ENCODE peak calls at places on chromosomes 5 and 9, in four cellular contexts. Y, N, K and R are unnamed samples.

GRCh38 chr5:8756498-8757084 is 789.3 kb downstream of the SEMA5A start:
- DNase-seq in Y (no peak), N (peak), K (peak), R (no peak)

GRCh38 chr5:148915224-148915803 is 88.9 kb downstream of the ADRB2 start:
- DNase-seq in K (no peak), Y (no peak), N (peak), R (no peak)

GRCh38 chr5:56443826-56444225 is 210.7 kb upstream of the ANKRD55 start:
- DNase-seq in N (no peak), K (no peak), Y (no peak), R (no peak)

GRCh38 chr5:130992095-130992494 is 173.0 kb downstream of the HINT1 start:
- DNase-seq in N (peak), Y (no peak), K (peak), R (peak)

GRCh38 chr5:76608833-76609232 is 14.4 kb downstream of the F2RL2 start:
- DNase-seq in N (peak), K (no peak), Y (no peak), R (no peak)

GRCh38 chr9:71768388-71769174 is at the start of gene CEMIP2:
- DNase-seq in Y (peak), K (peak), N (peak), R (peak)

GRCh38 chr5:166957763-166958162 is 1333.7 kb upstream of the WWC1 start:
- DNase-seq in N (no peak), K (no peak), Y (no peak), R (no peak)

GRCh38 chr5:87746891-87747366 is 334.2 kb upstream of the CCNH start:
- DNase-seq in Y (no peak), N (peak), K (peak), R (no peak)

GRCh38 chr5:115379622-115380344 is 83.3 kb upstream of the CCDC112 start:
- DNase-seq in N (peak), K (no peak), Y (no peak), R (no peak)

GRCh38 chr5:123700624-123701023 is 188.6 kb downstream of the CSNK1G3 start:
- DNase-seq in Y (no peak), K (peak), N (peak), R (peak)

GRCh38 chr9:109264865-109265532 is 55.9 kb downstream of the EPB41L4B start:
- DNase-seq in N (peak), Y (no peak), K (no peak), R (no peak)

GRCh38 chr5:52657231-52657645 is 130.5 kb upstream of the ITGA1 start:
- DNase-seq in K (peak), Y (no peak), N (peak), R (peak)

GRCh38 chr5:85549229-85549628 is 1068.5 kb upstream of the COX7C start:
- DNase-seq in N (no peak), K (no peak), Y (no peak), R (no peak)

GRCh38 chr5:32690153-32690552 is 21.0 kb upstream of the NPR3 start:
- DNase-seq in N (peak), K (no peak), Y (no peak), R (no peak)

GRCh38 chr5:32734822-32735378 is 23.8 kb downstream of the NPR3 start:
- DNase-seq in Y (no peak), N (no peak), K (no peak), R (no peak)

GRCh38 chr5:53671447-53671846 is 111.0 kb downstream of the NDUFS4 start:
- DNase-seq in N (no peak), K (no peak), Y (no peak), R (no peak)

GRCh38 chr9:109861499-109861898 is 81.5 kb downstream of the PALM2AKAP2 start:
- DNase-seq in Y (no peak), K (no peak), N (no peak), R (peak)

GRCh38 chr5:38420691-38421395 is 135.6 kb downstream of the LIFR start:
- DNase-seq in K (peak), N (peak), Y (no peak), R (no peak)

DNA sequence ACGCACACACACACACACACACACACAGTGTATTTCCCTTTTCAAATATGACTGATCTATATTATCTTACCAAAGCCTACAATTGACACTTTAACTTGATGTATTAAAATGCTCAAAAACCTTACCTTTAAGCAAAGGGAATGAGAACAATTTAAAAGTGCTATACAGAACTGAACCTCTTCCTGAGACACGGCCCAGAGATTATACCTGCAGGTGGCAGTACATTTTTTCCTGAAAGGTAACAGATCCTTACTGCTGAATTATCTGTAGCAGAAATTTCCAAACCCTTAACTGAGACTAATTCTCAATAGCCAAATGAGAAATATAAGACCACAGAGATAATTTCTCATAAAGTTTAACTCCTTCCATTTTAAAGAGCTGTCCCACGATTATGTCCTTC is 91.1 kb downstream of the MYO10 start:
- DNase-seq in N (peak), Y (no peak), K (no peak), R (no peak)
- TF ChIP-seq CTCF in N (peak), Y (no peak), K (no peak), R (no peak)

GRCh38 chr9:113668057-113668456 is 204.5 kb downstream of the RGS3 start:
- DNase-seq in Y (no peak), K (no peak), N (no peak), R (peak)

GRCh38 chr9:113674436-113674835 is 201.7 kb upstream of the ZNF618 start:
- DNase-seq in Y (no peak), K (no peak), N (no peak), R (no peak)

GRCh38 chr9:113665756-113666155 is 202.2 kb downstream of the RGS3 start:
- DNase-seq in Y (peak), K (no peak), N (no peak), R (no peak)

GRCh38 chr9:113673726-113674125 is 202.4 kb upstream of the ZNF618 start:
- DNase-seq in N (no peak), Y (no peak), K (no peak), R (no peak)

DNA sequence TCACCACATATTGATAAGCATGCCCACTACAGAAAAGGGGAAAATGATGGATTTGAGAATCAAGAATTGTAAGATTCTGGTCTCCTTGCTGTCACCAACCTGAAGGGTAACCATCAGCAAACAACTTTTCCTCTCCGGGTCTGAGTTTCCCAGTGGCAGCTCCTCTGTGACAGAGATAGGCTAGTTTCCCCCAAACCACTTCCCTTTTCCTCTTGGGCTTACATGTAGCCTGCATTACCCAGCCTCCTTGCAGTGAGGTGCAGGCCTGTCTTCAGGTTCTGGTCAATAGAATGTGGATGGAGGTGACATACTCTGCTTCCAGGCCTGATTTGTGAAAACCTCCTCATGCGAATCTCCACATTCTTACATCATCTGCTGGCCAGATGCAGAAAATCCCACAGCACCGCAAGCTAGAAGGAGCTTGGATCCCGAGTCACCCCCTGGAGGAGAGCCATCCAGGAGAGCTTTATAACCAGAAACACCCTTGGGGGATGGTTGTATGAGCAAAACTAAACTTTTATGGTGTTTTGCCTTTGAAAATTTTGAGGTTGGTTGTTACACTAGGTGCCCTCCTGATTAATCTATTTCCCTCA is 206.1 kb downstream of the RGS3 start:
- DNase-seq in N (no peak), K (no peak), Y (no peak), R (peak)
- TF ChIP-seq CTCF in N (no peak), K (no peak), Y (no peak), R (no peak)

GRCh38 chr5:23506329-23507236 is 826 bp upstream of the PRDM9 start:
- DNase-seq in Y (no peak), K (no peak), N (peak), R (no peak)
- TF ChIP-seq CTCF in Y (no peak), K (peak), N (peak), R (no peak)

GRCh38 chr9:90961375-90961774 is 159.8 kb downstream of the SYK start:
- DNase-seq in Y (peak), K (no peak), N (peak), R (no peak)
- TF ChIP-seq CTCF in Y (no peak), K (no peak), N (no peak), R (no peak)

GRCh38 chr9:130138791-130139190 is 33.4 kb upstream of the NCS1 start:
- DNase-seq in Y (no peak), K (peak), N (peak), R (peak)

GRCh38 chr9:130137870-130138653 is 34.1 kb upstream of the NCS1 start:
- DNase-seq in K (peak), Y (no peak), N (peak), R (peak)

GRCh38 chr9:130139251-130139650 is 33.0 kb upstream of the NCS1 start:
- DNase-seq in N (no peak), Y (no peak), K (no peak), R (no peak)

GRCh38 chr9:130140701-130141100 is 31.5 kb upstream of the NCS1 start:
- DNase-seq in N (no peak), K (no peak), Y (no peak), R (no peak)

DNA sequence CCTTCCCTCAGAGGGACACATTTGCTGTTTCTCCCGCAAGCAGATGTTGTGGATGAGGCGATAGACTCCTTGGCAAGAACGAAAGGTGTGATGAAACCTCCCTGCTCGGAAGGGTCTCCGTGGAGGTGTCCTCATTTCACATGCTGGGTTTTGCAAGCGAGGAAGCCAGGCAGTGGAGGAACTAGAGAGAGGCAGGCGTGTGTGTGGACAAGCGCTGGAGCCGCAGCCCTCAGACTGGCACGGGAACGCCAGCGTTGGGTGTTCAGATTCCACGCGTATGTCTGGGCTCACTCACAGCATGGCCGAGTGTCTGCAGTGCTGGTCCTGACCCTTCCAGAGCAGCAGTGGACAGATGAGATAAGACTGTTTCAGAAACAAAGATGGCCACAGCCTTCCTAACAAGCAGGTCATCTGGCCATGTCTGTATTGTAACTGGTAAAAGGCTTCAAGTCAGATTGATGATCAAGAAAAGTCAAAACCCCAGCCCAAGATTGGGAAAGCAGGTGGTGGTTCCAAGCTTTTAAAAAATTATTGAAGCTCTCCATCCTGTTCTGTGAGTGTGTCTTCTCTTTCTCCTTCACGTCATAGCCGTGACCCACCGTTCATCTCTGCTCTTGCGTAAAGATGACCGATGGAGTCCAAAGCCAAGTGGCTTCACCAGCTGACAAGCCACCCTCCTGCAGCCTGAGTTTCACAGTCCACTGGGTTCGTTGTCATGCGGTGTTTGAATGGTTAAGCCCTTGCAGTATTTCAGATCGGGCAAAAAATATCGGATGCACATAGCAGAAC is 34.9 kb upstream of the NCS1 start:
- DNase-seq in N (no peak), Y (no peak), K (no peak), R (no peak)
- TF ChIP-seq CTCF in N (no peak), Y (no peak), K (no peak), R (no peak)

GRCh38 chr5:43996221-43996620 is 393.0 kb downstream of the FGF10 start:
- DNase-seq in Y (no peak), K (no peak), N (no peak), R (no peak)
- TF ChIP-seq CTCF in Y (no peak), K (no peak), N (no peak), R (no peak)

GRCh38 chr5:175853573-175854230 is 17.7 kb upstream of the CPLX2 start:
- DNase-seq in Y (peak), N (no peak), K (no peak), R (no peak)

GRCh38 chr5:175851727-175852126 is 19.7 kb upstream of the CPLX2 start:
- DNase-seq in Y (no peak), K (no peak), N (no peak), R (no peak)

GRCh38 chr5:175855041-175855720 is 16.2 kb upstream of the CPLX2 start:
- DNase-seq in N (no peak), K (no peak), Y (no peak), R (no peak)

GRCh38 chr5:175856408-175856807 is 15.0 kb upstream of the CPLX2 start:
- DNase-seq in K (no peak), N (no peak), Y (no peak), R (no peak)

GRCh38 chr5:175854231-175855040 is 16.9 kb upstream of the CPLX2 start:
- DNase-seq in K (no peak), N (no peak), Y (no peak), R (no peak)
- TF ChIP-seq CTCF in K (no peak), N (no peak), Y (no peak), R (no peak)

GRCh38 chr5:62111428-62111827 is 194.6 kb upstream of the KIF2A start:
- DNase-seq in K (no peak), N (peak), Y (no peak), R (no peak)
- TF ChIP-seq CTCF in K (no peak), N (no peak), Y (no peak), R (no peak)

DNA sequence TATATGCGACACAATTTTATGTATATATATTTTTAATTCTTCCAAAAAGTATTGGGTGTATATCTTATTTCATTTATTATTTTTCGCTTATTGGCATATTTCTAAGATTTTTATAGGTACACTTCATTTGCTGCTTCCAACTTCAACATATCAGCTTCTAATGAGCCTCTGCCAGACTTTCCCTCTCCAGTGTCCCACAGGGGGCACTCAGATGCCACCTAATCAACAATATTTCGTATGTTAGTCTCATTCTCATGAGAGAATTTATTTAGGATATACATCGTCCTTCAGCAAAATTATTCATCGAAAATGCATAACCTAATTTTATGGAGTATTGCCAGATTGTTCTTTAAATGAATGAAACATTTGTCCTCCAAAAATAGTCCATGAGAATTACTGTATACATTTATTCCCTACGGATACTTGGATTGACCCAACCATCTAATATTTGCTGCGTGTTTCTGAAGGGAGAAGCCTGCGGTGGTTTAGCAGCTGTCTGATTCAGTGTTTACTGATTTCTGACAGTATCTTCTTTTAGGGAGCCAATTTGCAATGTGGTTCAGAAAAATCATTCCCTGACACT is 100.6 kb upstream of the SELENOP start:
- DNase-seq in N (peak), Y (no peak), K (peak), R (peak)
- TF ChIP-seq CTCF in N (peak), Y (peak), K (peak), R (peak)